ENCODE peak calls at places on chromosomes 16 and 17, in eight cellular contexts. One of them, this sample, is unnamed.

GRCh38 chr17:6753006-6753445 is 2.8 kb upstream of the XAF1 start:
- DNase-seq in cardiac fibroblast: peak; percentile 85
- DNase-seq in lower lobe of right lung: peak; percentile 56
- DNase-seq in stomach: no peak
- DNase-seq in astrocyte of the cerebellum: peak; percentile 91
- DNase-seq in foreskin fibroblast: peak; percentile 70
- DNase-seq in kidney epithelial cell: peak; percentile 53
- DNase-seq in GM12865: peak; percentile 52
- DNase-seq in this sample: peak; percentile 44

GRCh38 chr17:28849281-28849680 is 5.5 kb upstream of the ERAL1 start:
- DNase-seq in cardiac fibroblast: peak; percentile 22
- DNase-seq in lower lobe of right lung: peak; percentile 10
- DNase-seq in stomach: no peak
- DNase-seq in astrocyte of the cerebellum: no peak
- DNase-seq in foreskin fibroblast: no peak
- DNase-seq in kidney epithelial cell: no peak
- DNase-seq in GM12865: no peak
- DNase-seq in this sample: no peak

GRCh38 chr17:49459401-49459984 is 35.6 kb upstream of the NGFR start:
- DNase-seq in cardiac fibroblast: no peak
- DNase-seq in lower lobe of right lung: no peak
- DNase-seq in stomach: no peak
- DNase-seq in astrocyte of the cerebellum: no peak
- DNase-seq in foreskin fibroblast: no peak
- DNase-seq in kidney epithelial cell: no peak
- DNase-seq in GM12865: no peak
- DNase-seq in this sample: no peak

GRCh38 chr17:20994779-20995149 is 48.0 kb downstream of the USP22 start:
- DNase-seq in cardiac fibroblast: no peak
- DNase-seq in lower lobe of right lung: no peak
- DNase-seq in stomach: no peak
- DNase-seq in astrocyte of the cerebellum: no peak
- DNase-seq in foreskin fibroblast: no peak
- DNase-seq in kidney epithelial cell: no peak
- DNase-seq in GM12865: no peak
- DNase-seq in this sample: no peak

GRCh38 chr16:12147681-12148479 is 171.3 kb downstream of the SNX29 start:
- DNase-seq in cardiac fibroblast: no peak
- DNase-seq in lower lobe of right lung: no peak
- DNase-seq in stomach: no peak
- DNase-seq in astrocyte of the cerebellum: no peak
- DNase-seq in foreskin fibroblast: no peak
- DNase-seq in kidney epithelial cell: no peak
- DNase-seq in GM12865: peak; percentile 28
- DNase-seq in this sample: no peak

GRCh38 chr16:50469744-50470301 is 78.4 kb upstream of the NKD1 start:
- DNase-seq in cardiac fibroblast: no peak
- DNase-seq in lower lobe of right lung: no peak
- DNase-seq in stomach: no peak
- DNase-seq in astrocyte of the cerebellum: no peak
- DNase-seq in foreskin fibroblast: no peak
- DNase-seq in kidney epithelial cell: no peak
- DNase-seq in GM12865: no peak
- DNase-seq in this sample: no peak

GRCh38 chr17:43831633-43832032 is 1.3 kb downstream of the MPP3 start:
- DNase-seq in cardiac fibroblast: no peak
- DNase-seq in lower lobe of right lung: peak; percentile 87
- DNase-seq in stomach: no peak
- DNase-seq in astrocyte of the cerebellum: no peak
- DNase-seq in foreskin fibroblast: no peak
- DNase-seq in kidney epithelial cell: no peak
- DNase-seq in GM12865: no peak
- DNase-seq in this sample: no peak

GRCh38 chr17:72942594-72942993 is 149.9 kb downstream of the SLC39A11 start:
- DNase-seq in cardiac fibroblast: peak; percentile 13
- DNase-seq in lower lobe of right lung: no peak
- DNase-seq in stomach: no peak
- DNase-seq in astrocyte of the cerebellum: no peak
- DNase-seq in foreskin fibroblast: no peak
- DNase-seq in kidney epithelial cell: no peak
- DNase-seq in GM12865: no peak
- DNase-seq in this sample: no peak

GRCh38 chr17:45438931-45439610 is 6.4 kb upstream of the ARHGAP27 start:
- DNase-seq in cardiac fibroblast: no peak
- DNase-seq in lower lobe of right lung: no peak
- DNase-seq in stomach: no peak
- DNase-seq in astrocyte of the cerebellum: no peak
- DNase-seq in foreskin fibroblast: no peak
- DNase-seq in kidney epithelial cell: no peak
- DNase-seq in GM12865: no peak
- DNase-seq in this sample: no peak

GRCh38 chr16:83335076-83335475 is 472.7 kb upstream of the HSBP1 start:
- DNase-seq in cardiac fibroblast: no peak
- DNase-seq in lower lobe of right lung: no peak
- DNase-seq in stomach: no peak
- DNase-seq in astrocyte of the cerebellum: no peak
- DNase-seq in foreskin fibroblast: no peak
- DNase-seq in kidney epithelial cell: no peak
- DNase-seq in GM12865: no peak
- DNase-seq in this sample: no peak

GRCh38 chr16:56930516-56931252 is 1.3 kb upstream of the HERPUD1 start:
- DNase-seq in cardiac fibroblast: no peak
- DNase-seq in lower lobe of right lung: no peak
- DNase-seq in stomach: no peak
- DNase-seq in astrocyte of the cerebellum: no peak
- DNase-seq in foreskin fibroblast: no peak
- DNase-seq in kidney epithelial cell: no peak
- DNase-seq in GM12865: peak; percentile 32
- DNase-seq in this sample: no peak

GRCh38 chr17:74739227-74739831 is 2.3 kb downstream of the RAB37 start:
- DNase-seq in cardiac fibroblast: no peak
- DNase-seq in lower lobe of right lung: no peak
- DNase-seq in stomach: no peak
- DNase-seq in astrocyte of the cerebellum: no peak
- DNase-seq in foreskin fibroblast: no peak
- DNase-seq in kidney epithelial cell: no peak
- DNase-seq in GM12865: no peak
- DNase-seq in this sample: no peak

GRCh38 chr17:74734256-74734655 is 2.8 kb upstream of the RAB37 start:
- DNase-seq in cardiac fibroblast: no peak
- DNase-seq in lower lobe of right lung: no peak
- DNase-seq in stomach: no peak
- DNase-seq in astrocyte of the cerebellum: no peak
- DNase-seq in foreskin fibroblast: no peak
- DNase-seq in kidney epithelial cell: no peak
- DNase-seq in GM12865: no peak
- DNase-seq in this sample: no peak

GRCh38 chr17:74738051-74738996 is 1.3 kb downstream of the RAB37 start:
- DNase-seq in cardiac fibroblast: peak; percentile 53
- DNase-seq in lower lobe of right lung: no peak
- DNase-seq in stomach: peak; percentile 65
- DNase-seq in astrocyte of the cerebellum: no peak
- DNase-seq in foreskin fibroblast: no peak
- DNase-seq in kidney epithelial cell: no peak
- DNase-seq in GM12865: peak; percentile 91
- DNase-seq in this sample: peak; percentile 90

GRCh38 chr17:74736423-74737298 is at the start of gene RAB37:
- DNase-seq in cardiac fibroblast: peak; percentile 55
- DNase-seq in lower lobe of right lung: peak; percentile 75
- DNase-seq in stomach: peak; percentile 54
- DNase-seq in astrocyte of the cerebellum: no peak
- DNase-seq in foreskin fibroblast: no peak
- DNase-seq in kidney epithelial cell: no peak
- DNase-seq in GM12865: peak; percentile 59
- DNase-seq in this sample: peak; percentile 77

GRCh38 chr17:74737299-74738050 is 419 bp downstream of the RAB37 start:
- DNase-seq in cardiac fibroblast: peak; percentile 48
- DNase-seq in lower lobe of right lung: no peak
- DNase-seq in stomach: no peak
- DNase-seq in astrocyte of the cerebellum: no peak
- DNase-seq in foreskin fibroblast: no peak
- DNase-seq in kidney epithelial cell: no peak
- DNase-seq in GM12865: peak; percentile 56
- DNase-seq in this sample: peak; percentile 70
- TF ChIP-seq CTCF in cardiac fibroblast: no peak
- TF ChIP-seq CTCF in lower lobe of right lung: peak; percentile 35
- TF ChIP-seq CTCF in stomach: no peak
- TF ChIP-seq CTCF in astrocyte of the cerebellum: peak; percentile 23
- TF ChIP-seq CTCF in foreskin fibroblast: peak; percentile 23
- TF ChIP-seq CTCF in kidney epithelial cell: peak; percentile 36
- TF ChIP-seq CTCF in GM12865: peak; percentile 65
- TF ChIP-seq CTCF in this sample: peak; percentile 60

GRCh38 chr16:29011112-29011511 is 26.3 kb downstream of the LAT start:
- DNase-seq in cardiac fibroblast: no peak
- DNase-seq in lower lobe of right lung: no peak
- DNase-seq in stomach: no peak
- DNase-seq in astrocyte of the cerebellum: no peak
- DNase-seq in foreskin fibroblast: no peak
- DNase-seq in kidney epithelial cell: no peak
- DNase-seq in GM12865: no peak
- DNase-seq in this sample: no peak
- TF ChIP-seq CTCF in cardiac fibroblast: no peak
- TF ChIP-seq CTCF in lower lobe of right lung: no peak
- TF ChIP-seq CTCF in stomach: no peak
- TF ChIP-seq CTCF in astrocyte of the cerebellum: no peak
- TF ChIP-seq CTCF in foreskin fibroblast: no peak
- TF ChIP-seq CTCF in kidney epithelial cell: peak; percentile 27
- TF ChIP-seq CTCF in GM12865: no peak
- TF ChIP-seq CTCF in this sample: no peak

DNA sequence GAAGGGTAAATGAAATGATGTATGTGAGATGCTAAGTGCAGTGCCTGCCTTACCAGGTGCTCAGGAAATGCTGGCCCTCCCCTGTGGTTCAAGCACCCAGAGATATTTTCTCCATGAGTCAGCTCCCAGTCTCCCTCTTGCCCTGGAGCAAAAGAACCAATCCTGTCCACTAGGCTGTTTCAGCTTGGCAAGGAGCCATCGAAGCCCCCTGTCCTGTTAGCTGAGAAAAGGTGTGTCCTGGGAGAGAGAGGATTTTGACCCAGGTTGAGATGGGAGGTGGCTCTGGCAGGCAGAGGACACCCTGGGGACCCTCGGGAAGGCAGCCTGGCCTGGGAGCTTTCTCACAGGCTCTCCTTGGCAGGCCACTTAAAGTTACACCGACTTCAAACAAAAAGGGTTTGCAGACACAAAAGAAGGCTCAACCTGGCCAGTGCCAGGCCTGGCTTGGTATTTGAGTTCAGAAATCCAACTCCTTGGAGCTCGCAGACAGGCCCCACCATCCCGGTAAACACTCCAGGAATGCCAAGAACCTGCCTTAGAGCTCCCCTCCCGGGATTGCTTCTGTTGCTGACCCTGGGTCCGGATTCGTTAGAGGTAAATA is 29.6 kb downstream of the NTN1 start:
- DNase-seq in cardiac fibroblast: no peak
- DNase-seq in lower lobe of right lung: no peak
- DNase-seq in stomach: no peak
- DNase-seq in astrocyte of the cerebellum: no peak
- DNase-seq in foreskin fibroblast: no peak
- DNase-seq in kidney epithelial cell: peak; percentile 49
- DNase-seq in GM12865: no peak
- DNase-seq in this sample: no peak
- TF ChIP-seq CTCF in cardiac fibroblast: no peak
- TF ChIP-seq CTCF in lower lobe of right lung: no peak
- TF ChIP-seq CTCF in stomach: no peak
- TF ChIP-seq CTCF in astrocyte of the cerebellum: no peak
- TF ChIP-seq CTCF in foreskin fibroblast: no peak
- TF ChIP-seq CTCF in kidney epithelial cell: no peak
- TF ChIP-seq CTCF in GM12865: no peak
- TF ChIP-seq CTCF in this sample: no peak

DNA sequence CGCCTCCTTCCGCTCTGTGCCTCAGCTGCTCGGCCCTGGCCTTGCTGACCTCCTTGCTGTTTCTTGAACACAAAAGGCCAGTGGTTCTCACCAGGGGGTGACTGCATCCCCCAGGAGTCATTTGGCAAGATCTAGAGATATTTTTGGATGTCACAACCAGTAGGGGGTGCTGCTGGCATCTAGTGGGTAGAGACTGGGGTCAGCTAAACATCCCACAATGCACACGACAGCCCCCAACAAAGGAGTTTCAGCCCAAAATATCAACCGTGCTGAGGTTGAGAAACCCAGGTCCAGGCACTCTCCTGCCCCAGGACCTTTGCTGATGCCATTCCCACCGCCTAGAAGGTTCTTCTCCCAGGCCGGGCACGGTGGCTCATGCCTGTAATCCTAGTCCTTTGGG is 39.7 kb downstream of the ABCC6 start:
- DNase-seq in cardiac fibroblast: no peak
- DNase-seq in lower lobe of right lung: no peak
- DNase-seq in stomach: no peak
- DNase-seq in astrocyte of the cerebellum: no peak
- DNase-seq in foreskin fibroblast: no peak
- DNase-seq in kidney epithelial cell: no peak
- DNase-seq in GM12865: no peak
- DNase-seq in this sample: no peak
- TF ChIP-seq CTCF in cardiac fibroblast: peak; percentile 17
- TF ChIP-seq CTCF in lower lobe of right lung: no peak
- TF ChIP-seq CTCF in stomach: no peak
- TF ChIP-seq CTCF in astrocyte of the cerebellum: peak; percentile 31
- TF ChIP-seq CTCF in foreskin fibroblast: no peak
- TF ChIP-seq CTCF in kidney epithelial cell: peak; percentile 17
- TF ChIP-seq CTCF in GM12865: peak; percentile 18
- TF ChIP-seq CTCF in this sample: peak; percentile 17

GRCh38 chr17:12592941-12593340 is 72.7 kb upstream of the MYOCD start:
- DNase-seq in cardiac fibroblast: no peak
- DNase-seq in lower lobe of right lung: no peak
- DNase-seq in stomach: no peak
- DNase-seq in astrocyte of the cerebellum: peak; percentile 9
- DNase-seq in foreskin fibroblast: no peak
- DNase-seq in kidney epithelial cell: no peak
- DNase-seq in GM12865: no peak
- DNase-seq in this sample: no peak

GRCh38 chr17:12584727-12585126 is 81.0 kb upstream of the MYOCD start:
- DNase-seq in cardiac fibroblast: no peak
- DNase-seq in lower lobe of right lung: no peak
- DNase-seq in stomach: no peak
- DNase-seq in astrocyte of the cerebellum: no peak
- DNase-seq in foreskin fibroblast: no peak
- DNase-seq in kidney epithelial cell: no peak
- DNase-seq in GM12865: no peak
- DNase-seq in this sample: no peak

GRCh38 chr17:12591336-12591735 is 74.4 kb upstream of the MYOCD start:
- DNase-seq in cardiac fibroblast: no peak
- DNase-seq in lower lobe of right lung: no peak
- DNase-seq in stomach: no peak
- DNase-seq in astrocyte of the cerebellum: no peak
- DNase-seq in foreskin fibroblast: peak; percentile 0
- DNase-seq in kidney epithelial cell: peak; percentile 47
- DNase-seq in GM12865: no peak
- DNase-seq in this sample: no peak

GRCh38 chr17:12588531-12588930 is 77.2 kb upstream of the MYOCD start:
- DNase-seq in cardiac fibroblast: no peak
- DNase-seq in lower lobe of right lung: no peak
- DNase-seq in stomach: no peak
- DNase-seq in astrocyte of the cerebellum: no peak
- DNase-seq in foreskin fibroblast: no peak
- DNase-seq in kidney epithelial cell: no peak
- DNase-seq in GM12865: no peak
- DNase-seq in this sample: no peak

GRCh38 chr17:12590417-12590816 is 75.3 kb upstream of the MYOCD start:
- DNase-seq in cardiac fibroblast: no peak
- DNase-seq in lower lobe of right lung: no peak
- DNase-seq in stomach: no peak
- DNase-seq in astrocyte of the cerebellum: no peak
- DNase-seq in foreskin fibroblast: no peak
- DNase-seq in kidney epithelial cell: no peak
- DNase-seq in GM12865: no peak
- DNase-seq in this sample: no peak
- TF ChIP-seq CTCF in cardiac fibroblast: no peak
- TF ChIP-seq CTCF in lower lobe of right lung: no peak
- TF ChIP-seq CTCF in stomach: no peak
- TF ChIP-seq CTCF in astrocyte of the cerebellum: no peak
- TF ChIP-seq CTCF in foreskin fibroblast: no peak
- TF ChIP-seq CTCF in kidney epithelial cell: no peak
- TF ChIP-seq CTCF in GM12865: no peak
- TF ChIP-seq CTCF in this sample: no peak